ENCODE peak calls at places on chromosomes 13 and 19, in nine cellular contexts. T, W, F, N, K, E, O, B and S are unnamed samples.

GRCh38 chr13:114048463-114048862 is 74.6 kb upstream of the C13orf46 start:
- DNase-seq in T (no peak), W (no peak), F (no peak), N (no peak), K (no peak), E (no peak), O (no peak), B (no peak), S (no peak)

GRCh38 chr13:23668557-23668956 is 98.3 kb downstream of the TNFRSF19 start:
- DNase-seq in T (no peak), W (no peak), F (no peak), N (no peak), K (no peak), E (no peak), O (no peak), B (no peak), S (no peak)

GRCh38 chr19:6060600-6061391 is 49.5 kb downstream of the RFX2 start:
- DNase-seq in T (no peak), W (no peak), F (peak; percentile 85), N (peak; percentile 65), K (peak; percentile 93), E (no peak), O (peak; percentile 47), B (no peak), S (no peak)

GRCh38 chr13:113209880-113210421 is 538 bp downstream of the CUL4A start:
- DNase-seq in T (no peak), W (peak; percentile 22), F (peak; percentile 46), N (peak; percentile 64), K (peak; percentile 83), E (peak; percentile 81), O (peak; percentile 58), B (peak; percentile 79), S (no peak)

GRCh38 chr19:6260912-6261636 is 18.7 kb downstream of the MLLT1 start:
- DNase-seq in T (no peak), W (no peak), F (peak; percentile 26), N (no peak), K (peak; percentile 66), E (peak; percentile 35), O (no peak), B (no peak), S (no peak)

GRCh38 chr19:44635581-44636438 is 7.9 kb upstream of the PVR start:
- DNase-seq in T (no peak), W (no peak), F (no peak), N (no peak), K (no peak), E (no peak), O (peak; percentile 66), B (no peak), S (no peak)

GRCh38 chr19:45601524-45602522 is at the start of gene GPR4:
- DNase-seq in T (no peak), W (no peak), F (no peak), N (no peak), K (peak; percentile 65), E (no peak), O (no peak), B (no peak), S (no peak)

GRCh38 chr19:49231804-49232203 is 74.2 kb downstream of the TRPM4 start:
- DNase-seq in T (no peak), W (no peak), F (no peak), N (no peak), K (no peak), E (no peak), O (no peak), B (no peak), S (no peak)

GRCh38 chr19:5046339-5047039 is 77.6 kb downstream of the KDM4B start:
- DNase-seq in T (peak; percentile 38), W (no peak), F (no peak), N (peak; percentile 95), K (no peak), E (no peak), O (no peak), B (no peak), S (peak; percentile 99)